ENCODE peak calls at places on chromosomes 1 and 21, in eight cellular contexts. M, V, Z, H, B, N, Y and A are unnamed samples.

GRCh38 chr1:63063367-63063766 is 259.0 kb upstream of the FOXD3 start:
- DNase-seq in M (no peak), V (no peak), Z (no peak), H (peak), B (no peak), N (no peak), Y (no peak), A (no peak)

GRCh38 chr1:5911871-5912271 is 80.4 kb downstream of the NPHP4 start:
- DNase-seq in M (no peak), V (peak), Z (peak), H (no peak), B (peak), N (no peak), Y (no peak), A (no peak)

GRCh38 chr1:48530727-48531351 is 58.8 kb upstream of the SPATA6 start:
- DNase-seq in M (peak), V (no peak), Z (peak), H (peak), B (no peak), N (peak), Y (peak), A (peak)

GRCh38 chr1:17196496-17197180 is 8.3 kb upstream of the PADI1 start:
- DNase-seq in M (no peak), V (peak), Z (no peak), H (no peak), B (peak), N (no peak), Y (no peak), A (no peak)

GRCh38 chr1:20102875-20103274 is 16.5 kb downstream of the PLA2G2D start:
- DNase-seq in M (no peak), V (no peak), Z (no peak), H (no peak), B (no peak), N (no peak), Y (peak), A (no peak)

GRCh38 chr1:40676516-40676915 is 11.0 kb upstream of the RIMS3 start:
- DNase-seq in M (no peak), V (no peak), Z (no peak), H (no peak), B (no peak), N (no peak), Y (no peak), A (no peak)

GRCh38 chr1:230140221-230141001 is 73.4 kb downstream of the GALNT2 start:
- DNase-seq in M (no peak), V (no peak), Z (no peak), H (peak), B (no peak), N (no peak), Y (no peak), A (no peak)

GRCh38 chr1:235888119-235888643 is 21.5 kb upstream of the LYST start:
- DNase-seq in M (no peak), V (no peak), Z (no peak), H (no peak), B (no peak), N (no peak), Y (no peak), A (no peak)

GRCh38 chr1:143652187-143652586 is 319.6 kb downstream of the FAM72C start:
- DNase-seq in M (no peak), V (no peak), Z (no peak), H (no peak), B (no peak), N (no peak), Y (no peak), A (no peak)

GRCh38 chr1:207070811-207071210 is 17.7 kb downstream of the PFKFB2 start:
- DNase-seq in M (no peak), V (no peak), Z (no peak), H (no peak), B (no peak), N (no peak), Y (no peak), A (no peak)

GRCh38 chr1:26064591-26064990 is 2.8 kb downstream of the TRIM63 start:
- DNase-seq in M (no peak), V (no peak), Z (no peak), H (no peak), B (no peak), N (peak), Y (no peak), A (no peak)

GRCh38 chr1:55930931-55931271 is 648.5 kb downstream of the PLPP3 start:
- DNase-seq in M (no peak), V (no peak), Z (no peak), H (no peak), B (no peak), N (no peak), Y (no peak), A (no peak)

GRCh38 chr1:230231739-230232075 is 164.7 kb downstream of the GALNT2 start:
- DNase-seq in M (no peak), V (peak), Z (no peak), H (no peak), B (peak), N (peak), Y (no peak), A (no peak)

GRCh38 chr1:46219551-46220520 is 16.7 kb downstream of the LURAP1 start:
- DNase-seq in M (peak), V (no peak), Z (no peak), H (no peak), B (no peak), N (no peak), Y (no peak), A (no peak)

GRCh38 chr21:41068411-41069304 is 99.3 kb upstream of the BACE2 start:
- DNase-seq in M (peak), V (peak), Z (peak), H (peak), B (peak), N (peak), Y (peak), A (peak)

GRCh38 chr1:99407018-99407417 is 142.7 kb downstream of the PLPPR4 start:
- DNase-seq in M (no peak), V (no peak), Z (no peak), H (no peak), B (no peak), N (no peak), Y (no peak), A (no peak)

GRCh38 chr21:35026617-35027557 is 22.2 kb downstream of the RUNX1 start:
- DNase-seq in M (peak), V (no peak), Z (peak), H (peak), B (peak), N (peak), Y (no peak), A (no peak)

GRCh38 chr21:45226540-45227326 is 61.0 kb downstream of the POFUT2 start:
- DNase-seq in M (no peak), V (no peak), Z (no peak), H (no peak), B (no peak), N (no peak), Y (no peak), A (no peak)

GRCh38 chr1:119740886-119741780 is 27.6 kb downstream of the HMGCS2 start:
- DNase-seq in M (no peak), V (no peak), Z (no peak), H (no peak), B (no peak), N (no peak), Y (no peak), A (no peak)

GRCh38 chr1:84698718-84699117 is 8.5 kb upstream of the SSX2IP start:
- DNase-seq in M (no peak), V (no peak), Z (no peak), H (no peak), B (no peak), N (no peak), Y (peak), A (no peak)

GRCh38 chr1:192564099-192564498 is 11.5 kb upstream of the RGS1 start:
- DNase-seq in M (no peak), V (no peak), Z (no peak), H (no peak), B (no peak), N (no peak), Y (no peak), A (no peak)

GRCh38 chr1:3547055-3548005 is 64.0 kb downstream of the MEGF6 start:
- DNase-seq in M (no peak), V (no peak), Z (peak), H (no peak), B (peak), N (no peak), Y (no peak), A (peak)

GRCh38 chr1:70455291-70455690 is 44.2 kb downstream of the CTH start:
- DNase-seq in M (no peak), V (no peak), Z (no peak), H (no peak), B (no peak), N (no peak), Y (no peak), A (no peak)

GRCh38 chr1:92583821-92584760 is 97.4 kb upstream of the GFI1 start:
- DNase-seq in M (no peak), V (no peak), Z (no peak), H (no peak), B (no peak), N (no peak), Y (peak), A (no peak)
- TF ChIP-seq CTCF in M (peak), V (no peak), Z (peak), H (no peak), B (no peak), N (no peak), Y (peak), A (no peak)

GRCh38 chr1:12059226-12059625 is 3.9 kb upstream of the TNFRSF8 start:
- DNase-seq in M (no peak), V (no peak), Z (no peak), H (no peak), B (no peak), N (no peak), Y (no peak), A (no peak)
- TF ChIP-seq CTCF in M (no peak), V (no peak), Z (no peak), H (no peak), B (no peak), N (no peak), Y (no peak), A (no peak)

GRCh38 chr21:27480841-27481261 is 514.0 kb upstream of the ADAMTS5 start:
- DNase-seq in M (no peak), V (no peak), Z (no peak), H (no peak), B (no peak), N (no peak), Y (no peak), A (no peak)

GRCh38 chr21:27477321-27477720 is 510.4 kb upstream of the ADAMTS5 start:
- DNase-seq in M (no peak), V (no peak), Z (no peak), H (no peak), B (no peak), N (no peak), Y (no peak), A (no peak)

GRCh38 chr21:27475363-27475955 is 508.6 kb upstream of the ADAMTS5 start:
- DNase-seq in M (no peak), V (no peak), Z (no peak), H (no peak), B (no peak), N (no peak), Y (no peak), A (no peak)

DNA sequence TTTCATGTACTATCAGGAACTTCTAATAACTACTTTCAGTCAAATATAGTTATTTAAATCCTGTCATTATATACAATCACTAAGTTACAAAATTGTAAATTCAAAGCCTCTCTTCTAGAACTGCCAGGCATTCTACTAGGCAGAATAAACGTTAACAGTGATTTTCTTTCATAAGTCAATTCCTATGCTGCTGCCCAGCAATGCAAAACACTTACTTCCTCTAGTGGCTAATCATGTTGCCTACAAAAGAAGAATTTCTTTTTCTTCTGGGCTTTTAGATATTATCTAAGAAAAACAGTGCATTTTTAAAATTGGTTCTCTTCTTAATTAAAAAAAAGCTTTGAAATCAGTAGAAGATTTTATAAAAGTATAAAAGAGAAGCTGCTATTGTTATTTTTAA is 509.8 kb upstream of the ADAMTS5 start:
- DNase-seq in M (no peak), V (no peak), Z (no peak), H (no peak), B (no peak), N (no peak), Y (peak), A (no peak)
- TF ChIP-seq CTCF in M (no peak), V (peak), Z (no peak), H (no peak), B (peak), N (peak), Y (peak), A (peak)

DNA sequence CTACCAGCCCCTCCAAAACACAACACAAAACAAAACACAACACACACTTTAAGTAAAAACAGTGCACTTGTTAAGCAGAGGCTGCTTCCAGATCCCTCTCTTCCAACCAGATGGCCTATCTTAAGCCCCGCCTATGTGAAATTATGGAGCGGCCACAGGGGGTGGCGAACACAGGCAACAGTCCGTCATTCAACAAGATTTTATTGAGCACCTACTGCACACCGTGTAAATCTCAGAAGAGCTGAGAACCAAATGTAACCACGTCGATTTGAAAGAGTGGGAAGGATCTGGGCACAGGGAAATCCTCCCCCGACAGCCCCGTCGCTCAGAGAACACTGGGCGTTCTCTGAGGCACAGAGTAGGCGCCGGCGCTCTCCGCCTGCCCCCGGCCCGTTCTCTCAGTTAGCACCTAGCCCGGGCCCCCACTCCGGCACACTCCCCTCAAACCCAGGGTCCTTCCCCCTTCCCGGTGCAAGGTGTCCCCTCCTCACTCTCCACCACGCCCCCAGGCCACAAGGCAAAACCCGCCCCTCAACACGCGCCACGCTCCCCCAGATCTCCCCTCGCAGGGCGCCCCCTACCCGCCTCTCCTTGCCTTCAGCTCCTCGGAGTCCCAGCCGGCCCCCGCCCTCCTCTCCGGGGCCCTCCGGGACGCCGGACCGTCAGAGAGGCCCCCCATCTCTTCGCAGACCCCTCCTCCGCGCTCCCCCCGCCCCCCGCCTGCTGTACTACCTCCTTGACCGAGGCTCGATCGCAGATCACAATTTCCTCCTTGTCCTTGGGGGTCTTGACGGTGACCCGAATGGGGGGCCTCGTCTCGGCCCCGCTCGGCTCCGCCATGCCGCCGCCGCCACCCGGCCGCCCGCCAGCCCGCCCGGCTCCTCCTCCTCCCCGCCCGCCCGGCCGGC is 482 bp downstream of the UBQLN4 start:
- DNase-seq in M (peak), V (peak), Z (peak), H (peak), B (peak), N (peak), Y (no peak), A (peak)
- TF ChIP-seq CTCF in M (peak), V (peak), Z (no peak), H (peak), B (no peak), N (no peak), Y (peak), A (peak)

DNA sequence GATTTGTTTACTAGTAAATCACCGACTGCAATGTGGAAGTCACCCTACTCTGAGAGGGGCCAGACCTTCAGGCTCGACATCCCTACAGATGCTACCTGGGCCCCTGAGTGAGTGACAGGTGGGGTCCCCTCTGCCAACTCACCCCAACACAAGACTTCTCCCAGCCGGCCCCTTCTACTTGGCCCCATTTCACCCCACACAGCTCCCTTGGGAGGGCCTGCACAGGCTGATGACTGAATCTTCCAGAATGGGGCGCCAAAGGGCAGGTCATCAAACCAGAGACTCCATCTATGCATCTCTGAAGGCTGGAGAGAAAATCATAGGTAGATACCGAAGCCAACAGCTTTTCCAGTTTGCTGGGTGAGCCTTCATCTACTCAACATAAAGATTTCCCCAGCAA is 9.4 kb upstream of the S100A8 start:
- DNase-seq in M (no peak), V (no peak), Z (no peak), H (no peak), B (peak), N (no peak), Y (no peak), A (no peak)
- TF ChIP-seq CTCF in M (no peak), V (no peak), Z (no peak), H (no peak), B (no peak), N (no peak), Y (peak), A (no peak)

GRCh38 chr1:30685796-30686165 is 37.6 kb downstream of the MATN1 start:
- DNase-seq in M (no peak), V (no peak), Z (no peak), H (no peak), B (peak), N (no peak), Y (no peak), A (no peak)

GRCh38 chr1:30686236-30686635 is 37.1 kb downstream of the MATN1 start:
- DNase-seq in M (no peak), V (no peak), Z (no peak), H (no peak), B (peak), N (peak), Y (no peak), A (no peak)

GRCh38 chr1:30684259-30684658 is 39.1 kb downstream of the MATN1 start:
- DNase-seq in M (no peak), V (no peak), Z (no peak), H (no peak), B (peak), N (no peak), Y (no peak), A (no peak)

GRCh38 chr1:30683699-30684098 is 39.7 kb downstream of the MATN1 start:
- DNase-seq in M (no peak), V (no peak), Z (no peak), H (no peak), B (peak), N (no peak), Y (no peak), A (no peak)

GRCh38 chr1:30684881-30685795 is 38.2 kb downstream of the MATN1 start:
- DNase-seq in M (peak), V (no peak), Z (peak), H (peak), B (peak), N (peak), Y (no peak), A (no peak)
- TF ChIP-seq CTCF in M (no peak), V (no peak), Z (no peak), H (no peak), B (no peak), N (peak), Y (no peak), A (no peak)

GRCh38 chr1:107865627-107866026 is 99.4 kb downstream of the VAV3 start:
- DNase-seq in M (no peak), V (no peak), Z (no peak), H (no peak), B (no peak), N (no peak), Y (no peak), A (no peak)

GRCh38 chr1:107866870-107867269 is 98.1 kb downstream of the VAV3 start:
- DNase-seq in M (no peak), V (no peak), Z (no peak), H (no peak), B (no peak), N (no peak), Y (no peak), A (no peak)

GRCh38 chr1:107863342-107863741 is 101.6 kb downstream of the VAV3 start:
- DNase-seq in M (no peak), V (no peak), Z (no peak), H (no peak), B (no peak), N (no peak), Y (no peak), A (no peak)

GRCh38 chr1:107858323-107858722 is 106.7 kb downstream of the VAV3 start:
- DNase-seq in M (no peak), V (no peak), Z (no peak), H (no peak), B (no peak), N (no peak), Y (no peak), A (no peak)

DNA sequence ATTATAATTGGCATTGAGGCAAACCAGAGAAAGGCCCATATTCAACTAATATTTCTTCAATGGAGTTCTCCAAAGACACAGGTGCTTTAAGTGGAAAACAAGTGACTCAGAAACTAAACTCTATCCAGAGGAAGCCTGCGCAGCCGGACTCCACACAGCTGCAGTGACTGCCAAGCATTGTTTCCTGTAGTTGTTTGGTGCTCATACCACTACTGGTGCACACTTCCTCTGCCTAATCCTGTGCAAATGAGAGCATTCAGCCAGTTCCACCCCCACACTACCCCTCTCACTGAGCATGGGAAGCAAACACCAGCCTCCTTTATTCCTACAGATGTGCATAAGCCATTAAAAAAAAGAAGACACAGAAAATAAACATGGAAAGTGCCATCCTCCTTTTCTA is 102.9 kb downstream of the VAV3 start:
- DNase-seq in M (no peak), V (no peak), Z (no peak), H (peak), B (no peak), N (no peak), Y (no peak), A (no peak)
- TF ChIP-seq CTCF in M (no peak), V (no peak), Z (no peak), H (no peak), B (no peak), N (no peak), Y (no peak), A (no peak)